ENCODE peak calls at places on chromosomes 3 and 15, in nine cellular contexts. A is CD8-positive, alpha-beta memory T cell; H is astrocyte; F is coronary artery; P is fibroblast of villous mesenchyme; S is mesenchymal stem cell; K is tibial nerve; C is cardiac muscle cell; R is stomach. Z is an unnamed sample.

GRCh38 chr3:67819447-67819846 is 165.0 kb upstream of the SUCLG2 start:
- DNase-seq in A (peak), H (no peak), F (no peak), P (no peak), S (no peak), K (no peak), C (no peak), R (no peak), Z (no peak)

GRCh38 chr15:48865387-48866079 is 12.4 kb upstream of the EID1 start:
- DNase-seq in A (no peak), H (peak), F (no peak), P (peak), S (peak), K (no peak), C (peak), R (no peak), Z (no peak)

GRCh38 chr15:100766225-100767001 is 113.2 kb upstream of the ALDH1A3 start:
- DNase-seq in A (no peak), H (no peak), F (peak), P (no peak), S (no peak), K (no peak), C (peak), R (no peak), Z (peak)

GRCh38 chr15:57461541-57461940 is 85.2 kb downstream of the CGNL1 start:
- DNase-seq in A (no peak), H (no peak), F (no peak), P (no peak), S (no peak), K (no peak), C (no peak), R (no peak), Z (no peak)

GRCh38 chr15:95988574-95988887 is 342.0 kb upstream of the NR2F2 start:
- DNase-seq in A (no peak), H (no peak), F (no peak), P (peak), S (peak), K (no peak), C (peak), R (peak), Z (peak)

GRCh38 chr15:98085003-98085639 is 124.6 kb downstream of the ARRDC4 start:
- DNase-seq in A (peak), H (peak), F (no peak), P (peak), S (peak), K (peak), C (peak), R (peak), Z (peak)

GRCh38 chr15:57595011-57595866 is 3.5 kb downstream of the MYZAP start:
- DNase-seq in A (no peak), H (no peak), F (no peak), P (no peak), S (no peak), K (no peak), C (no peak), R (peak), Z (no peak)

GRCh38 chr3:171459130-171459941 is 869 bp downstream of the TNIK start:
- DNase-seq in A (peak), H (peak), F (no peak), P (peak), S (peak), K (peak), C (peak), R (peak), Z (peak)

GRCh38 chr15:101464246-101464998 is 25.1 kb downstream of the PCSK6 start:
- DNase-seq in A (no peak), H (no peak), F (peak), P (no peak), S (no peak), K (no peak), C (no peak), R (no peak), Z (no peak)

GRCh38 chr3:108180214-108180613 is 42.0 kb downstream of the IFT57 start:
- DNase-seq in A (no peak), H (peak), F (no peak), P (peak), S (peak), K (no peak), C (peak), R (no peak), Z (no peak)

GRCh38 chr3:105431171-105431570 is 64.5 kb downstream of the ALCAM start:
- DNase-seq in A (no peak), H (no peak), F (no peak), P (no peak), S (no peak), K (no peak), C (no peak), R (no peak), Z (no peak)

GRCh38 chr3:16455001-16455400 is 58.5 kb downstream of the RFTN1 start:
- DNase-seq in A (no peak), H (peak), F (no peak), P (no peak), S (no peak), K (peak), C (no peak), R (no peak), Z (peak)

GRCh38 chr3:129526121-129526900 is 2.1 kb upstream of the RHO start:
- DNase-seq in A (no peak), H (no peak), F (no peak), P (no peak), S (no peak), K (no peak), C (no peak), R (no peak), Z (no peak)

GRCh38 chr3:129001817-129002572 is 891 bp downstream of the EFCC1 start:
- DNase-seq in A (peak), H (no peak), F (no peak), P (no peak), S (peak), K (no peak), C (no peak), R (no peak), Z (no peak)

GRCh38 chr15:100893964-100894295 is 14.3 kb downstream of the ALDH1A3 start:
- DNase-seq in A (no peak), H (no peak), F (no peak), P (no peak), S (no peak), K (no peak), C (no peak), R (peak), Z (no peak)

GRCh38 chr3:42119558-42120355 is 28.6 kb downstream of the TRAK1 start:
- DNase-seq in A (no peak), H (peak), F (no peak), P (no peak), S (peak), K (no peak), C (peak), R (no peak), Z (no peak)

GRCh38 chr15:66842710-66843441 is 140.8 kb downstream of the SMAD6 start:
- DNase-seq in A (no peak), H (peak), F (peak), P (peak), S (peak), K (peak), C (peak), R (peak), Z (peak)

GRCh38 chr15:53072077-53072476 is 281.9 kb upstream of the ONECUT1 start:
- DNase-seq in A (no peak), H (peak), F (no peak), P (no peak), S (peak), K (no peak), C (peak), R (peak), Z (no peak)

GRCh38 chr15:25248583-25249235 is 190.1 kb downstream of the UBE3A start:
- DNase-seq in A (no peak), H (no peak), F (peak), P (no peak), S (no peak), K (no peak), C (no peak), R (peak), Z (peak)

GRCh38 chr3:43221076-43221475 is 65.3 kb upstream of the SNRK start:
- DNase-seq in A (no peak), H (no peak), F (no peak), P (no peak), S (no peak), K (no peak), C (no peak), R (no peak), Z (no peak)

GRCh38 chr15:45199136-45199810 is 11.5 kb upstream of the SHF start:
- DNase-seq in A (peak), H (peak), F (no peak), P (no peak), S (peak), K (peak), C (no peak), R (no peak), Z (no peak)

GRCh38 chr3:53166781-53167291 is 5.8 kb downstream of the PRKCD start:
- DNase-seq in A (no peak), H (peak), F (no peak), P (peak), S (peak), K (peak), C (peak), R (peak), Z (peak)

GRCh38 chr3:124950026-124950425 is 15.5 kb upstream of the MUC13 start:
- DNase-seq in A (no peak), H (no peak), F (no peak), P (no peak), S (no peak), K (no peak), C (no peak), R (no peak), Z (no peak)

GRCh38 chr3:106825962-106826605 is 551.2 kb upstream of the CCDC54 start:
- DNase-seq in A (no peak), H (peak), F (no peak), P (peak), S (peak), K (no peak), C (peak), R (no peak), Z (no peak)

GRCh38 chr15:59722451-59722850 is 33.3 kb upstream of the BNIP2 start:
- DNase-seq in A (no peak), H (no peak), F (no peak), P (no peak), S (no peak), K (no peak), C (no peak), R (no peak), Z (no peak)

GRCh38 chr3:149462653-149463052 is 11.8 kb upstream of the TM4SF4 start:
- DNase-seq in A (no peak), H (peak), F (no peak), P (peak), S (peak), K (no peak), C (no peak), R (no peak), Z (no peak)

GRCh38 chr15:25246641-25247417 is 192.0 kb downstream of the UBE3A start:
- DNase-seq in A (no peak), H (no peak), F (peak), P (no peak), S (no peak), K (no peak), C (no peak), R (peak), Z (peak)

GRCh38 chr3:118977118-118977517 is 57.5 kb downstream of the IGSF11 start:
- DNase-seq in A (no peak), H (no peak), F (no peak), P (no peak), S (no peak), K (no peak), C (no peak), R (no peak), Z (no peak)

GRCh38 chr3:150760431-150761200 is 2.4 kb downstream of the SIAH2 start:
- DNase-seq in A (peak), H (no peak), F (no peak), P (peak), S (peak), K (no peak), C (no peak), R (no peak), Z (no peak)

GRCh38 chr3:17742837-17743659 is 617 bp upstream of the TBC1D5 start:
- DNase-seq in A (no peak), H (no peak), F (no peak), P (peak), S (no peak), K (peak), C (no peak), R (peak), Z (no peak)

DNA sequence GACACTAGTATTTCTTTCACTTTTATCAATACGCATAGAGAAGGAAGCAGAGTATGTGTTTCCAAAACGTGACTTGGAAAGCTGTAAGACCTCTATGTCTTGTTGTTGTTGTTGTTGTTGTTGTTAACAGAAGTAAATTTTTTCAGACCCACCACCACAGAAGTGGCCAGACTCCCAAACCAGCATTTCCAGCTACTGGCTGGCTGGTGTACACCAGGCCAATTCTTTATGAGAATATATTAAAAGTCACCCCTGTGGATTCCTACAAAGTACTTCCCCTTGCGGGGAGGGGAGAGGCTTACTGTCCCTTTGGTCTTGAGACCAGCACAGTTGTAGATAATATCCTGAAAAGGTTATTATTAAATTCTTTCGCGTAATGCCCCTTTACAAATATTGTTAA is 1.6 kb upstream of the FOXP1 start:
- DNase-seq in A (peak), H (no peak), F (no peak), P (no peak), S (no peak), K (peak), C (no peak), R (no peak), Z (peak)
- H3K4me3 ChIP-seq in A (peak), H (peak), F (peak), P (no peak), S (no peak), K (peak), C (peak), R (peak), Z (no peak)

DNA sequence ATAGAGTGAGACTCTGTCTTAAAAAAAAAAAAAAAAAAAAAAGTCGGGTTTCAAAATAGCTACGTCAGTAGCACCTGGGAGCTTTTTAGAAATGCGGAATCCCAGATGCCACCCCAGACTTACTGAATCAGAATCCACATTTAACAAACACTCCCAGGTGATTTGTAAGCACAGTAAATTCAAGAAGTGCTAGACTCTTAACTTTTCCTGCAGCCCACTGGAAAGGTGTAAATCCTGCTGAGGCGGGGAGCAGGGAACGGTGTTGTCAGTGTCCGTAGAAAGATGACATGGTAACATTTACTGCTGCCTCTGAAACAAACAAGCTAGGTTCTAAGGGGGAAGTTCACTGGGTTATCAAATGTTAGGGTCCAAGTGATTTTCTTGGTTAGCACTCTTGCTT is 2.4 kb upstream of the AKAP13 start:
- DNase-seq in A (no peak), H (no peak), F (no peak), P (no peak), S (no peak), K (no peak), C (no peak), R (no peak), Z (no peak)
- H3K4me3 ChIP-seq in A (no peak), H (no peak), F (no peak), P (no peak), S (no peak), K (no peak), C (no peak), R (no peak), Z (no peak)

GRCh38 chr3:56823984-56824703 is 22.4 kb upstream of the ARHGEF3 start:
- DNase-seq in A (no peak), H (no peak), F (no peak), P (no peak), S (no peak), K (no peak), C (no peak), R (no peak), Z (no peak)
- H3K4me3 ChIP-seq in A (no peak), H (no peak), F (no peak), P (no peak), S (no peak), K (no peak), C (no peak), R (no peak), Z (no peak)

GRCh38 chr15:40217166-40217785 is 21.6 kb upstream of the PAK6 start:
- DNase-seq in A (peak), H (peak), F (no peak), P (peak), S (peak), K (peak), C (peak), R (peak), Z (peak)
- H3K4me3 ChIP-seq in A (no peak), H (no peak), F (no peak), P (no peak), S (no peak), K (no peak), C (no peak), R (no peak), Z (no peak)

DNA sequence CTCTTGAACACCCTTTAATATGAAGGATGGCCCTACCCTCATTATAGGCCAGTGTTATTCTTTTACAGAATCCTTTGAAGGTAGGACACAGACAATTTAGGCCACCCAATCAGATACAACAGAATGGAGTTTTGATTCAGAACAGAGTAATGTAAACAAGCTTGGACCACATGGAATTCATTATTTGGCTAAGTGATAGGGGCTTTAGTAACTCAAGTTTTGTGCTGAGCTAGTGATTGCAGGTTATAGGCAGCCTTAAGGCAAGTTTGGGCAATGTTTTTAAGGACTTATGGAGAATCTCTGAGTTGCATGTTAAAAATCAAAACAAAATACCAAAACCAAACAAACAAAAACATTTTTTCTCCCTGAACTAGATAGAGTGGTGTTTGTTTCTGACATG is 312.1 kb upstream of the ROBO1 start:
- DNase-seq in A (no peak), H (peak), F (no peak), P (peak), S (no peak), K (no peak), C (no peak), R (no peak), Z (no peak)
- H3K4me3 ChIP-seq in A (no peak), H (no peak), F (no peak), P (no peak), S (no peak), K (no peak), C (no peak), R (no peak), Z (no peak)

DNA sequence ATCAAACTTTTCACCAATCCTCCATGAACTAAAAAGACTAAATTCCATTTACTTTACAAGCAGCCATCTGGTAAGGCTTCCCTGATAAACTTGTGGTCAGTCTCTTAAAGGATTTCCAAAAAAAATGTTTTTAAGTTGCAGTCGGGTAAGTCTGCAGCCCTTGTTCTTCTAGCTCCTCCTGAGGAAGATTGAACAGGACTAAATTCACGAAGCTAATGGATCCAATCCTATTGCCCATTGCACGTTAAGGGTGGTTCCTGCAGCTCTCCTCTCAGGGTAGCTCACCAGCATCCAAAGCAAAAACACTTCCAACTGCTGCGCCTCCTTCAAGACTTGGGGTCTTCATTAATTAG is 2.8 kb downstream of the HES1 start:
- DNase-seq in A (no peak), H (peak), F (no peak), P (peak), S (no peak), K (no peak), C (peak), R (no peak), Z (no peak)
- H3K4me3 ChIP-seq in A (no peak), H (peak), F (peak), P (peak), S (no peak), K (no peak), C (peak), R (peak), Z (no peak)

GRCh38 chr3:112633757-112634156 is 7.2 kb downstream of the CCDC80 start:
- DNase-seq in A (no peak), H (no peak), F (no peak), P (peak), S (no peak), K (no peak), C (peak), R (no peak), Z (no peak)
- H3K4me3 ChIP-seq in A (no peak), H (no peak), F (no peak), P (no peak), S (no peak), K (no peak), C (no peak), R (no peak), Z (no peak)

GRCh38 chr15:68114840-68115239 is 60.7 kb downstream of the PIAS1 start:
- DNase-seq in A (no peak), H (no peak), F (no peak), P (no peak), S (no peak), K (no peak), C (no peak), R (no peak), Z (no peak)
- H3K4me3 ChIP-seq in A (no peak), H (no peak), F (peak), P (peak), S (no peak), K (no peak), C (peak), R (peak), Z (no peak)

GRCh38 chr15:77568014-77568959 is 64.4 kb downstream of the LINGO1 start:
- DNase-seq in A (no peak), H (no peak), F (no peak), P (no peak), S (no peak), K (no peak), C (peak), R (no peak), Z (no peak)
- H3K4me3 ChIP-seq in A (no peak), H (no peak), F (peak), P (no peak), S (no peak), K (peak), C (no peak), R (peak), Z (no peak)

DNA sequence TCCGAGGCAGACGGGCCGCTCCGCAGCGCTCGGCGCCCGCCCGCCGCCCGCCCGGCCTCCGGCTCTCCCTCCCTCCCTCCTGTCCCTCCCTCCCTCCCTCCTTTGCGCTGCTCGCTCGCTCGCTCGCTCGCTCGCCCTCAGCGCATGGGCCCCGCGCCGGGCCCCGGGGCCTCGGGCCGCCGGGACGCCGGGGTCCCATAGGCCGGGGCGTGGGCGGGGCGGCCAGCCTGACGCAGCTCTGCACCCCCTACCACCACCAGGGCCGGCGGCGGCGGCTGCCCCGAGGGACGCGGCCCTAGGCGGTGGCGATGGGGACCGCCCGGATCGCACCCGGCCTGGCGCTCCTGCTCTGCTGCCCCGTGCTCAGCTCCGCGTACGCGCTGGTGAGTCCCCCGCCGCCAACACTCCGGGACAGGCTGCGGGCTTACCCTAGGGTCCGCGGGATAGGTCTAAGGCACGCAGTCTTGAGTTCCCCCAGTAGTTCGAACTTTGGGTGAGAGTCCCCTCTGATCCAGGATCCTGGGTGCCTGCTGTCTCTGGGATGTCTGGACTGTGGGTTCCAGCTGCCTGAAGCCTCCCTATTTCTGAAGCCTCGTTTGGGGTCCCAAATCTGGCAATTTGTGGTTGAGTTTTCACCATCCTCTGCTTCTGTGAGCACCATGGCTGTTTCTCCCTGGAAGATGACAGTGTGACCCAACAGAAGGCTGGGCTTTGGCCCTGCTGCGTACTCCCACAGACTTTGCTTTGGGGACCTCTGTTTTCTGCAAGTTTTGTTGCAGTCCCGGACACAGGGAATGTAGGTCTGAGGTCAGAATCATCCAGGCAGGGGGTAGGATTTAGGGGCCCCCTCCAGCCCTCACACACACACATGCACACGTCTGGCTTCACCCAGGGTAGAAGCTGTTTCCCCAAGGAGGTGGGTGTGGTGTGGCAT is 6.0 kb downstream of the PTH1R start:
- DNase-seq in A (no peak), H (no peak), F (no peak), P (peak), S (peak), K (no peak), C (peak), R (no peak), Z (peak)
- H3K4me3 ChIP-seq in A (no peak), H (peak), F (peak), P (peak), S (peak), K (peak), C (peak), R (peak), Z (peak)

Z was measured in ovary.